ENCODE peak calls at places on chromosome 6, in five cellular contexts. P is naive B cell; C is WTC11; Z is Kasumi-1; K is stimulated activated CD4-positive, alpha-beta T cell treated with anti-CD3 and anti-CD28 coated beads, TNF-alpha, amount 100 ng/mL, for 4 hours. N is an unnamed sample.

GRCh38 chr6:105587349-105588115 is 184.7 kb upstream of the PREP start:
- DNase-seq in Z (no peak), P (no peak), K (no peak), C (no peak), N (no peak)

GRCh38 chr6:168192901-168193815 is 114.1 kb upstream of the FRMD1 start:
- DNase-seq in C (no peak), P (no peak), K (no peak), Z (no peak), N (no peak)

GRCh38 chr6:78308025-78308424 is 559.3 kb upstream of the IRAK1BP1 start:
- DNase-seq in P (no peak), K (no peak), C (peak; percentile 38), Z (peak; percentile 53), N (peak; percentile 17)

GRCh38 chr6:125940691-125941090 is 15.9 kb upstream of the HINT3 start:
- DNase-seq in P (no peak), C (no peak), K (no peak), Z (no peak), N (no peak)

GRCh38 chr6:106462923-106463557 is 102.5 kb downstream of the CRYBG1 start:
- DNase-seq in C (no peak), K (no peak), Z (no peak), P (no peak), N (no peak)

GRCh38 chr6:88499845-88500699 is 333.9 kb upstream of the CNR1 start:
- DNase-seq in P (no peak), Z (no peak), K (no peak), C (no peak), N (peak; percentile 54)

GRCh38 chr6:26388014-26388413 is 5.1 kb downstream of the BTN2A2 start:
- DNase-seq in C (no peak), Z (no peak), K (no peak), P (no peak), N (no peak)

GRCh38 chr6:42547407-42548329 is 16.2 kb upstream of the UBR2 start:
- DNase-seq in Z (peak; percentile 88), K (peak; percentile 72), P (peak; percentile 83), C (peak; percentile 88), N (peak; percentile 56)

GRCh38 chr6:17454316-17455005 is 61.1 kb downstream of the CAP2 start:
- DNase-seq in Z (no peak), P (no peak), K (no peak), C (no peak), N (no peak)

GRCh38 chr6:20542927-20543602 is 8.8 kb downstream of the CDKAL1 start:
- DNase-seq in C (no peak), K (no peak), P (no peak), Z (no peak), N (peak; percentile 92)

GRCh38 chr6:170405311-170405975 is 98.9 kb downstream of the FAM120B start:
- DNase-seq in C (no peak), K (no peak), P (no peak), Z (peak; percentile 65), N (no peak)

GRCh38 chr6:111210074-111210729 is 122.9 kb downstream of the SLC16A10 start:
- DNase-seq in K (no peak), Z (peak; percentile 81), C (no peak), P (peak; percentile 24), N (peak; percentile 80)

GRCh38 chr6:129695373-129696027 is 14.5 kb downstream of the ARHGAP18 start:
- DNase-seq in K (no peak), Z (no peak), C (no peak), P (no peak), N (no peak)

N was measured in NCI-H526.